ENCODE peak calls at places on chromosomes 4 and X, in five cellular contexts. J is HCT116, M is H9, F is ovary, K is substantia nigra. P is an unnamed sample.

GRCh38 chrX:132127748-132128147 is at the start of gene FRMD7:
- DNase-seq in K (no peak), J (no peak), M (no peak), F (no peak), P (no peak)

GRCh38 chrX:148193759-148194158 is 212.6 kb downstream of the FMR1NB start:
- DNase-seq in J (no peak), K (no peak), M (no peak), F (no peak), P (no peak)

GRCh38 chr4:83691998-83692397 is 156.1 kb downstream of the GPAT3 start:
- DNase-seq in J (no peak), M (no peak), K (no peak), F (no peak), P (no peak)

GRCh38 chr4:83043801-83044407 is 8.9 kb downstream of the COPS4 start:
- DNase-seq in K (no peak), J (no peak), F (no peak), M (no peak), P (no peak)

GRCh38 chr4:6361076-6361784 is 91.6 kb downstream of the WFS1 start:
- DNase-seq in J (no peak), F (no peak), K (no peak), M (no peak), P (no peak)

GRCh38 chrX:14528629-14529287 is 578 bp upstream of the GLRA2 start:
- DNase-seq in M (peak; percentile 60), J (peak; percentile 13), F (peak; percentile 58), K (no peak), P (no peak)

GRCh38 chrX:52424658-52425057 is 55.8 kb downstream of the XAGE2 start:
- DNase-seq in J (no peak), M (no peak), F (no peak), K (no peak), P (no peak)

GRCh38 chr4:182560358-182560757 is 317.2 kb downstream of the TENM3 start:
- DNase-seq in K (no peak), M (peak; percentile 88), J (no peak), F (no peak), P (no peak)

GRCh38 chrX:31421441-31421840 is 349.6 kb upstream of the FTHL17 start:
- DNase-seq in K (no peak), M (no peak), F (no peak), J (no peak), P (no peak)

GRCh38 chr4:72302981-72303704 is 265.9 kb downstream of the ADAMTS3 start:
- DNase-seq in F (no peak), J (peak; percentile 6), K (no peak), M (peak; percentile 71), P (no peak)

GRCh38 chr4:104066533-104066932 is 346.7 kb upstream of the TACR3 start:
- DNase-seq in K (no peak), M (no peak), J (no peak), F (no peak), P (no peak)

GRCh38 chr4:105296672-105297071 is 150.0 kb downstream of the TET2 start:
- DNase-seq in J (no peak), K (no peak), M (no peak), F (no peak), P (no peak)

GRCh38 chr4:46432923-46433322 is 43.0 kb upstream of the GABRA2 start:
- DNase-seq in F (no peak), K (no peak), J (no peak), M (no peak), P (no peak)

GRCh38 chrX:71198066-71198465 is 25.0 kb upstream of the GJB1 start:
- DNase-seq in K (no peak), M (no peak), J (no peak), F (no peak), P (no peak)

GRCh38 chrX:5086388-5086787 is 1142.3 kb downstream of the NLGN4X start:
- DNase-seq in K (no peak), M (no peak), J (no peak), F (no peak), P (no peak)

GRCh38 chr4:138867404-138867803 is 148.2 kb upstream of the NOCT start:
- DNase-seq in M (no peak), F (no peak), K (no peak), J (no peak), P (no peak)

GRCh38 chr4:159455675-159456235 is 352.9 kb downstream of the RAPGEF2 start:
- DNase-seq in F (no peak), M (no peak), J (peak; percentile 31), K (no peak), P (no peak)

GRCh38 chr4:176800891-176801534 is 8.3 kb upstream of the VEGFC start:
- DNase-seq in M (no peak), F (no peak), K (no peak), J (no peak), P (no peak)

GRCh38 chr4:163988921-163989320 is 494.4 kb downstream of the TMA16 start:
- DNase-seq in F (no peak), M (peak; percentile 24), K (no peak), J (no peak), P (no peak)

GRCh38 chr4:4477796-4478195 is 64.1 kb downstream of the STX18 start:
- DNase-seq in M (no peak), J (no peak), K (no peak), F (no peak), P (no peak)

GRCh38 chr4:54566608-54567007 is 91.1 kb upstream of the KIT start:
- DNase-seq in F (no peak), K (no peak), M (no peak), J (no peak), P (no peak)

GRCh38 chrX:136745215-136746173 is 35.2 kb downstream of the ARHGEF6 start:
- DNase-seq in F (no peak), K (no peak), J (no peak), M (no peak), P (no peak)

GRCh38 chrX:19566359-19567141 is 51.2 kb upstream of the MAP3K15 start:
- DNase-seq in F (no peak), K (no peak), M (no peak), J (no peak), P (no peak)

GRCh38 chrX:104137496-104137895 is 19.3 kb downstream of the SLC25A53 start:
- DNase-seq in K (no peak), M (no peak), F (no peak), J (peak; percentile 4), P (no peak)

GRCh38 chr4:23365086-23365485 is 524.8 kb downstream of the PPARGC1A start:
- DNase-seq in F (no peak), K (no peak), J (no peak), M (no peak), P (no peak)

GRCh38 chr4:5051210-5051691 is at the start of gene STK32B:
- DNase-seq in K (no peak), J (no peak), M (peak; percentile 77), F (peak; percentile 46), P (no peak)

GRCh38 chr4:186514271-186514950 is 41.0 kb downstream of the MTNR1A start:
- DNase-seq in M (no peak), J (peak; percentile 16), K (no peak), F (no peak), P (no peak)

GRCh38 chrX:41528784-41529183 is 81.6 kb downstream of the NYX start:
- DNase-seq in K (no peak), J (no peak), M (no peak), F (no peak), P (no peak)

GRCh38 chr4:103137446-103137827 is 37.8 kb upstream of the BDH2 start:
- DNase-seq in K (no peak), F (no peak), J (no peak), M (no peak), P (peak; percentile 34)

GRCh38 chrX:37320541-37321203 is 28.5 kb upstream of the PRRG1 start:
- DNase-seq in J (no peak), K (no peak), F (no peak), M (no peak), P (no peak)

GRCh38 chr4:138647433-138647832 is 368.1 kb upstream of the NOCT start:
- DNase-seq in K (no peak), J (no peak), M (peak; percentile 56), F (no peak), P (no peak)

GRCh38 chr4:183011213-183011907 is 87.7 kb upstream of the WWC2 start:
- DNase-seq in M (no peak), F (no peak), J (no peak), K (no peak), P (no peak)

GRCh38 chr4:71188951-71189350 is 149.9 kb upstream of the SLC4A4 start:
- DNase-seq in M (no peak), K (no peak), F (no peak), J (no peak), P (no peak)

GRCh38 chr4:71186566-71187398 is 152.0 kb upstream of the SLC4A4 start:
- DNase-seq in K (no peak), J (no peak), F (no peak), M (peak; percentile 63), P (no peak)

GRCh38 chr4:71188197-71188625 is 150.6 kb upstream of the SLC4A4 start:
- DNase-seq in J (no peak), M (peak; percentile 46), K (no peak), F (no peak), P (no peak)

GRCh38 chr4:71186257-71186565 is 152.6 kb upstream of the SLC4A4 start:
- DNase-seq in J (no peak), M (no peak), K (no peak), F (no peak), P (no peak)

GRCh38 chr4:71187399-71188196 is 151.2 kb upstream of the SLC4A4 start:
- DNase-seq in K (no peak), F (no peak), M (peak; percentile 56), J (no peak), P (no peak)
- H3K27ac ChIP-seq in K (no peak overlapping the region), F (no peak overlapping the region), M (no peak overlapping the region), J (no peak overlapping the region), P (no peak overlapping the region)

GRCh38 chr4:142405021-142405991 is 440.8 kb downstream of the INPP4B start:
- DNase-seq in J (no peak), F (peak; percentile 30), K (no peak), M (peak; percentile 30), P (peak; percentile 92)
- H3K27ac ChIP-seq in J (peak overlapping the region; percentile 88), F (peak overlapping the region; percentile 57), K (no peak overlapping the region), M (peak overlapping the region; percentile 0), P (peak overlapping the region; percentile 100)

GRCh38 chrX:24396236-24396929 is 35.9 kb downstream of the SUPT20HL1 start:
- DNase-seq in M (no peak), F (no peak), K (no peak), J (no peak), P (no peak)
- H3K27ac ChIP-seq in M (no peak overlapping the region), F (peak overlapping the region; percentile 44), K (no peak overlapping the region), J (no peak overlapping the region), P (no peak overlapping the region)

GRCh38 chrX:11386812-11387211 is 93.6 kb downstream of the AMELX start:
- DNase-seq in K (no peak), M (no peak), F (no peak), J (no peak), P (no peak)
- H3K27ac ChIP-seq in K (no peak overlapping the region), M (no peak overlapping the region), F (peak overlapping the region; percentile 63), J (no peak overlapping the region), P (peak overlapping the region; percentile 53)

GRCh38 chrX:68820476-68821110 is 8.2 kb upstream of the EFNB1 start:
- DNase-seq in F (no peak), M (no peak), K (no peak), J (no peak), P (no peak)
- H3K27ac ChIP-seq in F (no peak overlapping the region), M (no peak overlapping the region), K (no peak overlapping the region), J (no peak overlapping the region), P (no peak overlapping the region)

GRCh38 chr4:40363945-40364344 is 28.8 kb downstream of the CHRNA9 start:
- DNase-seq in K (no peak), F (no peak), J (no peak), M (no peak), P (no peak)
- H3K27ac ChIP-seq in K (no peak overlapping the region), F (no peak overlapping the region), J (no peak overlapping the region), M (no peak overlapping the region), P (peak overlapping the region; percentile 14)

P was measured in epithelial cell of prostate.